ENCODE peak calls at places on chromosomes 4 and X, in ten cellular contexts. Y is RWPE2; U is Peyer's patch; L is right atrium auricular region; Q is breast epithelium; F is CD4-positive, alpha-beta memory T cell; W is uterus; J is IMR-90; Z is right cardiac atrium; T is heart right ventricle. P is an unnamed sample.

GRCh38 chr4:113446019-113446418 is 315.5 kb downstream of the CAMK2D start:
- DNase-seq in Y (no peak), U (no peak), L (no peak), Q (no peak), F (no peak), W (no peak), J (peak), Z (no peak), T (no peak), P (no peak)

GRCh38 chr4:95545526-95545925 is 3.2 kb downstream of the UNC5C start:
- DNase-seq in Y (no peak), U (no peak), L (no peak), Q (no peak), F (no peak), W (no peak), J (no peak), Z (no peak), T (no peak), P (no peak)

GRCh38 chr4:4248885-4249203 is 821 bp upstream of the TMEM128 start:
- DNase-seq in Y (no peak), U (no peak), L (no peak), Q (no peak), F (no peak), W (no peak), J (peak), Z (no peak), T (no peak), P (no peak)

GRCh38 chrX:136477026-136477425 is 10.7 kb upstream of the BRS3 start:
- DNase-seq in Y (no peak), U (no peak), L (no peak), Q (no peak), F (no peak), W (no peak), J (no peak), Z (no peak), T (no peak), P (no peak)

GRCh38 chr4:154416183-154416543 is 75.4 kb downstream of the DCHS2 start:
- DNase-seq in Y (no peak), U (peak), L (no peak), Q (no peak), F (no peak), W (peak), J (no peak), Z (peak), T (peak), P (peak)

GRCh38 chr4:94452476-94453300 is 946 bp downstream of the PDLIM5 start:
- DNase-seq in Y (peak), U (peak), L (peak), Q (peak), F (no peak), W (peak), J (peak), Z (peak), T (peak), P (peak)

GRCh38 chr4:184815046-184815877 is 10.5 kb downstream of the ACSL1 start:
- DNase-seq in Y (peak), U (peak), L (peak), Q (peak), F (no peak), W (peak), J (peak), Z (peak), T (peak), P (peak)

GRCh38 chr4:22237155-22237751 is 278.6 kb downstream of the ADGRA3 start:
- DNase-seq in Y (no peak), U (no peak), L (no peak), Q (no peak), F (peak), W (peak), J (peak), Z (peak), T (peak), P (no peak)

GRCh38 chr4:6473264-6474052 is 1.0 kb upstream of the PPP2R2C start:
- DNase-seq in Y (no peak), U (no peak), L (peak), Q (no peak), F (no peak), W (no peak), J (no peak), Z (no peak), T (no peak), P (no peak)

GRCh38 chr4:182478475-182478874 is 235.3 kb downstream of the TENM3 start:
- DNase-seq in Y (no peak), U (no peak), L (no peak), Q (no peak), F (peak), W (no peak), J (peak), Z (no peak), T (no peak), P (no peak)

GRCh38 chrX:94936722-94937121 is 1262.7 kb downstream of the FAM133A start:
- DNase-seq in Y (no peak), U (no peak), L (no peak), Q (no peak), F (no peak), W (no peak), J (no peak), Z (no peak), T (no peak), P (no peak)

GRCh38 chrX:55342533-55343501 is 78.1 kb upstream of the PAGE3 start:
- DNase-seq in Y (no peak), U (peak), L (no peak), Q (no peak), F (peak), W (no peak), J (no peak), Z (peak), T (peak), P (peak)

GRCh38 chr4:125833-126232 is 1.5 kb downstream of the ZNF718 start:
- DNase-seq in Y (no peak), U (no peak), L (no peak), Q (no peak), F (no peak), W (no peak), J (no peak), Z (no peak), T (no peak), P (no peak)

GRCh38 chrX:40684092-40684491 is 36.7 kb upstream of the CXorf38 start:
- DNase-seq in Y (no peak), U (no peak), L (no peak), Q (no peak), F (no peak), W (no peak), J (no peak), Z (no peak), T (no peak), P (no peak)

GRCh38 chrX:341541-342101 is 23.0 kb upstream of the GTPBP6 start:
- DNase-seq in Y (peak), U (no peak), L (no peak), Q (no peak), F (no peak), W (no peak), J (no peak), Z (peak), T (no peak), P (peak)

GRCh38 chr4:80265571-80266266 is 745 bp upstream of the FGF5 start:
- DNase-seq in Y (no peak), U (no peak), L (no peak), Q (no peak), F (no peak), W (no peak), J (peak), Z (no peak), T (no peak), P (no peak)

GRCh38 chr4:118807659-118808058 is 28.3 kb downstream of the SEC24D start:
- DNase-seq in Y (no peak), U (no peak), L (no peak), Q (no peak), F (no peak), W (no peak), J (no peak), Z (no peak), T (no peak), P (no peak)

GRCh38 chr4:152515678-152516077 is 20.2 kb downstream of the FBXW7 start:
- DNase-seq in Y (no peak), U (no peak), L (no peak), Q (no peak), F (no peak), W (no peak), J (peak), Z (peak), T (no peak), P (no peak)

GRCh38 chr4:14646831-14647230 is 355.4 kb upstream of the CPEB2 start:
- DNase-seq in Y (no peak), U (no peak), L (no peak), Q (no peak), F (no peak), W (no peak), J (no peak), Z (no peak), T (no peak), P (no peak)

GRCh38 chr4:14650127-14650526 is 352.2 kb upstream of the CPEB2 start:
- DNase-seq in Y (no peak), U (no peak), L (no peak), Q (no peak), F (no peak), W (no peak), J (peak), Z (no peak), T (no peak), P (no peak)

GRCh38 chr4:14653338-14653737 is 348.9 kb upstream of the CPEB2 start:
- DNase-seq in Y (no peak), U (no peak), L (no peak), Q (peak), F (no peak), W (no peak), J (no peak), Z (no peak), T (no peak), P (no peak)

DNA sequence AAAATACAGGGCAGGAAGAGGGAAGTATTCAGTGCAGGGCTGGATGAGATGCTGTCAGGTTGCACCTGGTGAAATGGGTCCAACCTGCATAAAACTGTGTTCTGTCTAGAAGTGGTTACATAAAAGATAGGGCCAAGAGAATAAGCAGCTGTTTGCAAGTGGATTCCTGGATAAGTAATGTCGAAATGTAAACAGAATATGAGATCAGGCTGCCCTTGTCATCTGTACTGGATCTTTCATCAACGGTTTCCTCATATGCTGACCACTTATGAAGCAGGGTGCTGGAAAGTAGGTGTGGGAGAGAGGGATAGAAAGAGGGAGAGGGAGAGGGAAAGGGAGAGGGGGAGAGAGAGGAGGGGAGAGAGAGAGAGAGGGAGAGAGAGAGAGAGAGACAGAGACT is 349.8 kb upstream of the CPEB2 start:
- DNase-seq in Y (no peak), U (no peak), L (no peak), Q (no peak), F (no peak), W (no peak), J (no peak), Z (no peak), T (no peak), P (no peak)
- H3K27ac ChIP-seq in Y (no peak), U (no peak), L (no peak), Q (no peak), F (no peak), W (no peak), J (no peak), Z (no peak), T (no peak), P (no peak)

DNA sequence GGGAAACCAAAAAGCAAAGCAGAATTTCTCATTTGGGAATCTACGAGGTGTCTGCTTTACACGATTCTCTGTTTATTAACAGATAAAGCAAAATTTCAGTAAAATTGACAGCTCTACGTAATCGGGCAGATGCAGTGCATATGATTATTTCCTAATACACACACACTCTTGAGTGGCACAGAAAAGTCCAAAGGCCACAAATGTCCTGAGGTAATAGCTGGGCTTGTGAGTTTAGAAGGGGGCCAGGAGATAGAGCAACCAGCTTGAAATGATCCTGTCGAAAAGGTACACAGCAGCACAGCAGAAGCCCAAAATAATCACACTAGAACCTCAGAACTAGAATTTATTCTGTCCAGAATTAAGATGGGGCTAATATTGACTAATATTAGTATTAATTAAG is 236.0 kb downstream of the FAT4 start:
- DNase-seq in Y (no peak), U (no peak), L (no peak), Q (no peak), F (no peak), W (no peak), J (no peak), Z (no peak), T (no peak), P (no peak)
- H3K27ac ChIP-seq in Y (no peak), U (no peak), L (no peak), Q (no peak), F (no peak), W (no peak), J (no peak), Z (no peak), T (no peak), P (no peak)

GRCh38 chr4:156896536-156896935 is 75.1 kb downstream of the PDGFC start:
- DNase-seq in Y (no peak), U (no peak), L (no peak), Q (no peak), F (no peak), W (no peak), J (no peak), Z (no peak), T (no peak), P (no peak)
- H3K27ac ChIP-seq in Y (no peak), U (no peak), L (no peak), Q (no peak), F (no peak), W (no peak), J (no peak), Z (no peak), T (no peak), P (no peak)

DNA sequence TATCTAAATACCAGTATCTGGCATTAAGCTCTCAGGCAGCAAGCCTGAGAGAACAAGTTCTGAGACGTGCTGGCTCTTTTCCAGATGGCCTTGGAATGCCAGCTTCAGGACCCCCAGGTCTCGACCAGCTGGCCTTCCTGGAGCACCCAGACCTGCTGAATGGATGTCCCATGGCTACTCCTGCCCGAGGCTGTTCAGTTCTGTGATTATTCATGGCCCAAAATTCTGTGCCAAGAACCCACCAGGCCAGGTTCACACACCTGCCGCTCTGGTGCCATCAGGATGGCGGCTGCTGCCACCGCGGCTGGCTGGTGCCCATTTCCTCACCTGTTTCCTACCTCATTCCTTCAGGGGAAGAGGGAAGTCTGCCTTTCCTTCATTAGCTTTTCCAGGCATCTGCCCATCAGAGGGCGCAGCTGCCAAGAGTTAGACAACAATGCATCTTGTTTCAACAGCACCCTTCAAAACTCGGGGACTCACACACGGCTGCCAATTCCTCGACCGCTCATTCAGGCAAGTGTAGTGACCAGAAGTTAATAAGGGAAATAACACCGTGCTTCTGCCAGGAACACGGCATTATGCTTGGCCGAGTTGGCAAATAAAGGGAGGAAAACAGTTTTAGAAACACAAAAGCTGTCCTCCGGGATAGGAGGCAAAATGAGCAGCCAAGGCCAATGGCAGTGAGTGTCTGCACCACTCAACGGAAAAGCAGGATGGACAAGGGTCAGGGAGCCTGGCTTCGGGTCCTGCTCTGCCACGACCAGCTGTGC is 173.8 kb downstream of the NSUN7 start:
- DNase-seq in Y (no peak), U (no peak), L (no peak), Q (no peak), F (no peak), W (no peak), J (no peak), Z (no peak), T (peak), P (no peak)
- H3K27ac ChIP-seq in Y (no peak), U (no peak), L (peak), Q (no peak), F (no peak), W (peak), J (no peak), Z (no peak), T (no peak), P (no peak)

GRCh38 chr4:168843635-168844034 is 166.4 kb downstream of the CBR4 start:
- DNase-seq in Y (no peak), U (no peak), L (no peak), Q (peak), F (no peak), W (no peak), J (no peak), Z (no peak), T (no peak), P (no peak)
- H3K27ac ChIP-seq in Y (peak), U (no peak), L (peak), Q (peak), F (no peak), W (peak), J (peak), Z (no peak), T (no peak), P (peak)

GRCh38 chrX:2483398-2483797 is 17.4 kb downstream of the DHRSX start:
- DNase-seq in Y (peak), U (no peak), L (no peak), Q (no peak), F (no peak), W (no peak), J (no peak), Z (no peak), T (no peak), P (no peak)

GRCh38 chrX:2484721-2485459 is 15.9 kb downstream of the DHRSX start:
- DNase-seq in Y (peak), U (no peak), L (no peak), Q (no peak), F (no peak), W (no peak), J (peak), Z (peak), T (peak), P (no peak)

GRCh38 chrX:2485460-2485753 is 15.4 kb downstream of the DHRSX start:
- DNase-seq in Y (no peak), U (no peak), L (no peak), Q (no peak), F (no peak), W (no peak), J (peak), Z (no peak), T (no peak), P (no peak)

GRCh38 chrX:2485789-2486345 is 14.9 kb downstream of the DHRSX start:
- DNase-seq in Y (peak), U (no peak), L (no peak), Q (no peak), F (no peak), W (no peak), J (no peak), Z (no peak), T (no peak), P (no peak)

GRCh38 chrX:2484232-2484631 is 16.5 kb downstream of the DHRSX start:
- DNase-seq in Y (peak), U (no peak), L (no peak), Q (no peak), F (no peak), W (no peak), J (no peak), Z (no peak), T (no peak), P (no peak)
- H3K27ac ChIP-seq in Y (no peak), U (no peak), L (peak), Q (no peak), F (no peak), W (peak), J (peak), Z (peak), T (peak), P (no peak)

GRCh38 chrX:17621566-17622270 is 115.6 kb upstream of the SCML1 start:
- DNase-seq in Y (no peak), U (no peak), L (no peak), Q (no peak), F (no peak), W (no peak), J (no peak), Z (no peak), T (no peak), P (no peak)

GRCh38 chrX:17613979-17614572 is 123.2 kb upstream of the SCML1 start:
- DNase-seq in Y (no peak), U (no peak), L (no peak), Q (no peak), F (no peak), W (no peak), J (peak), Z (no peak), T (no peak), P (peak)

GRCh38 chrX:17622331-17622730 is 115.0 kb upstream of the SCML1 start:
- DNase-seq in Y (no peak), U (no peak), L (no peak), Q (no peak), F (no peak), W (no peak), J (no peak), Z (no peak), T (no peak), P (no peak)

GRCh38 chrX:17616936-17617335 is 120.4 kb upstream of the SCML1 start:
- DNase-seq in Y (no peak), U (no peak), L (no peak), Q (no peak), F (no peak), W (no peak), J (no peak), Z (no peak), T (no peak), P (no peak)

DNA sequence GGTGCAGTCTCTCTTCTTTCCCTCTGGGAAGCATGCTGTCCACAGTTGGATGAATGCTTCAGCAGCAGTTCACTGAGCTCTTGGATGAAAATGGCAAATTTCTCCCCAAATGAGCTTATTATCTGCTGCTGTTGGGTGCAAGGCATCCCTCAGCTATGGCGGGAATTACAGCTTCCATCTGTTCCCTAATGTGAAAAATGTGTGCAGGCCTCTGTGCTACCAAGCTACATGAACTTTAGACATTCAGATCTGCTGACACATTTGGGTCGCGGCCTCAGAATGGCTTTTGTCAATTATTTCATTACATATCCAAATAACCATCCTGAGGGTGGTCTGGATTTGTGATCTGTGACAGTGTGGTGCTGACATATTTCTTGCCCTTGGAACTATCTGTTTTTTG is 119.5 kb upstream of the SCML1 start:
- DNase-seq in Y (no peak), U (no peak), L (no peak), Q (no peak), F (no peak), W (no peak), J (no peak), Z (no peak), T (no peak), P (no peak)
- H3K27ac ChIP-seq in Y (no peak), U (no peak), L (no peak), Q (no peak), F (no peak), W (no peak), J (no peak), Z (no peak), T (no peak), P (no peak)

GRCh38 chr4:81465668-81466357 is 5.9 kb downstream of the RASGEF1B start:
- DNase-seq in Y (no peak), U (no peak), L (no peak), Q (no peak), F (no peak), W (no peak), J (no peak), Z (no peak), T (no peak), P (no peak)
- H3K27ac ChIP-seq in Y (no peak), U (no peak), L (no peak), Q (no peak), F (no peak), W (no peak), J (no peak), Z (no peak), T (no peak), P (no peak)